ENCODE peak calls at places on chromosomes 11 and 22, in four cellular contexts. L is left colon, E is T-helper 1 cell, G is epithelial cell of prostate. U is an unnamed sample.

GRCh38 chr11:9982127-9982795 is 311.8 kb downstream of the SBF2 start:
- DNase-seq in L (no peak), G (peak; percentile 24), E (no peak), U (no peak)

GRCh38 chr11:61766353-61766841 is 14.0 kb downstream of the MYRF start:
- DNase-seq in G (no peak), E (no peak), L (no peak), U (no peak)

GRCh38 chr22:43208703-43209522 is 22.0 kb upstream of the TTLL12 start:
- DNase-seq in E (no peak), G (no peak), L (no peak), U (peak; percentile 61)

GRCh38 chr11:10982695-10983492 is 125.0 kb upstream of the ZBED5 start:
- DNase-seq in G (no peak), E (no peak), L (no peak), U (no peak)

GRCh38 chr22:32473388-32473952 is 1.1 kb upstream of the FBXO7 start:
- DNase-seq in L (peak; percentile 21), E (no peak), G (no peak), U (no peak)

GRCh38 chr22:47808886-47809620 is 1046.6 kb downstream of the TBC1D22A start:
- DNase-seq in L (no peak), E (no peak), G (no peak), U (no peak)

GRCh38 chr11:95346207-95346718 is 115.3 kb upstream of the SESN3 start:
- DNase-seq in L (no peak), E (no peak), G (no peak), U (no peak)

GRCh38 chr22:39501644-39502108 is 414 bp upstream of the MIEF1 start:
- DNase-seq in G (no peak), E (no peak), L (no peak), U (no peak)

GRCh38 chr11:132717824-132718223 is 814.5 kb downstream of the OPCML start:
- DNase-seq in E (no peak), G (no peak), L (no peak), U (no peak)

U was measured in left lung.